ENCODE peak calls at places on chromosome 19, in six cellular contexts. X is sigmoid colon; J is nephron progenitor cell; S is effector memory CD8-positive, alpha-beta T cell; Q is retina; F is Panc1. L is an unnamed sample.

GRCh38 chr19:49749055-49749716 is 13.9 kb downstream of the TSKS start:
- DNase-seq in X (no peak), J (no peak), S (no peak), Q (no peak), F (no peak), L (no peak)

GRCh38 chr19:18503971-18504885 is 17.6 kb downstream of the ELL start:
- DNase-seq in X (no peak), J (no peak), S (no peak), Q (peak), F (no peak), L (no peak)

GRCh38 chr19:39030854-39031367 is 1.4 kb downstream of the FBXO27 start:
- DNase-seq in X (no peak), J (no peak), S (no peak), Q (peak), F (no peak), L (no peak)

GRCh38 chr19:14053500-14053899 is 8.4 kb downstream of the PALM3 start:
- DNase-seq in X (no peak), J (no peak), S (no peak), Q (no peak), F (no peak), L (no peak)

GRCh38 chr19:3985643-3986259 is 488 bp upstream of the EEF2 start:
- DNase-seq in X (no peak), J (peak), S (no peak), Q (no peak), F (no peak), L (no peak)

GRCh38 chr19:18741566-18742121 is 49.5 kb downstream of the COMP start:
- DNase-seq in X (no peak), J (no peak), S (no peak), Q (no peak), F (no peak), L (peak)

GRCh38 chr19:24033308-24033961 is 53.6 kb upstream of the ZNF254 start:
- DNase-seq in X (peak), J (peak), S (peak), Q (peak), F (no peak), L (peak)

GRCh38 chr19:47036233-47036651 is 12.2 kb downstream of the TMEM160 start:
- DNase-seq in X (no peak), J (no peak), S (no peak), Q (no peak), F (no peak), L (no peak)

GRCh38 chr19:49591731-49592485 is 926 bp downstream of the PRR12 start:
- DNase-seq in X (peak), J (peak), S (peak), Q (peak), F (no peak), L (no peak)

GRCh38 chr19:38452430-38453366 is 19.2 kb downstream of the RYR1 start:
- DNase-seq in X (no peak), J (peak), S (no peak), Q (no peak), F (no peak), L (no peak)

GRCh38 chr19:54481326-54481930 is 8.3 kb upstream of the CDC42EP5 start:
- DNase-seq in X (no peak), J (peak), S (no peak), Q (peak), F (no peak), L (no peak)

GRCh38 chr19:17794731-17795494 is at the start of gene B3GNT3:
- DNase-seq in X (no peak), J (peak), S (no peak), Q (no peak), F (no peak), L (peak)

L was measured in prostate gland.